ENCODE peak calls at places on chromosomes 7 and 10, in five cellular contexts. F is H9, H is mesenchymal stem cell, R is H1, T is trophoblast cell. B is an unnamed sample.

GRCh38 chr10:8853048-8853447 is 798.6 kb downstream of the GATA3 start:
- DNase-seq in F (no peak), H (no peak), R (no peak), T (no peak), B (no peak)

GRCh38 chr10:72370201-72370722 is 15.5 kb upstream of the DNAJB12 start:
- DNase-seq in F (no peak), H (no peak), R (no peak), T (no peak), B (no peak)

GRCh38 chr7:54689394-54690058 is 69.5 kb downstream of the SEC61G start:
- DNase-seq in F (no peak), H (no peak), R (no peak), T (no peak), B (no peak)

GRCh38 chr10:71302874-71303568 is 16.0 kb upstream of the SLC29A3 start:
- DNase-seq in F (no peak), H (peak), R (no peak), T (no peak), B (peak)

GRCh38 chr10:69486922-69487730 is 35.9 kb downstream of the TSPAN15 start:
- DNase-seq in F (no peak), H (peak), R (no peak), T (no peak), B (no peak)

GRCh38 chr7:70056363-70056762 is 458.1 kb downstream of the AUTS2 start:
- DNase-seq in F (no peak), H (no peak), R (no peak), T (no peak), B (no peak)

GRCh38 chr10:76311752-76312699 is 880.6 kb downstream of the LRMDA start:
- DNase-seq in F (peak), H (peak), R (no peak), T (no peak), B (no peak)

GRCh38 chr7:132041108-132041507 is 484.7 kb upstream of the PODXL start:
- DNase-seq in F (no peak), H (no peak), R (no peak), T (no peak), B (no peak)

GRCh38 chr10:132112611-132113010 is 46.9 kb downstream of the JAKMIP3 start:
- DNase-seq in F (no peak), H (no peak), R (no peak), T (no peak), B (no peak)

GRCh38 chr7:151012921-151013347 is 11.4 kb downstream of the ATG9B start:
- DNase-seq in F (peak), H (peak), R (no peak), T (peak), B (no peak)

GRCh38 chr10:118047363-118047719 is 600 bp upstream of the RAB11FIP2 start:
- DNase-seq in F (no peak), H (no peak), R (no peak), T (no peak), B (no peak)

GRCh38 chr7:29247232-29247961 is 52.8 kb downstream of the CHN2 start:
- DNase-seq in F (no peak), H (no peak), R (no peak), T (no peak), B (no peak)

GRCh38 chr7:69257592-69257991 is 340.7 kb upstream of the AUTS2 start:
- DNase-seq in F (no peak), H (no peak), R (no peak), T (no peak), B (no peak)

GRCh38 chr10:95567903-95568630 is 6.9 kb upstream of the SORBS1 start:
- DNase-seq in F (no peak), H (no peak), R (no peak), T (no peak), B (no peak)

GRCh38 chr10:62900829-62901571 is 84.8 kb upstream of the EGR2 start:
- DNase-seq in F (no peak), H (no peak), R (no peak), T (no peak), B (no peak)

GRCh38 chr7:31340603-31341002 is at the start of gene NEUROD6:
- DNase-seq in F (no peak), H (no peak), R (no peak), T (no peak), B (no peak)

GRCh38 chr10:97037365-97038361 is 148.1 kb downstream of the SLIT1 start:
- DNase-seq in F (peak), H (peak), R (peak), T (peak), B (peak)

GRCh38 chr10:34655286-34656170 is 159.6 kb downstream of the PARD3 start:
- DNase-seq in F (no peak), H (peak), R (peak), T (peak), B (peak)

GRCh38 chr10:129888784-129889616 is 75.1 kb downstream of the EBF3 start:
- DNase-seq in F (peak), H (peak), R (peak), T (no peak), B (peak)

GRCh38 chr7:140284062-140284461 is 107.3 kb upstream of the KDM7A start:
- DNase-seq in F (no peak), H (no peak), R (no peak), T (peak), B (no peak)

GRCh38 chr7:140281255-140281654 is 104.5 kb upstream of the KDM7A start:
- DNase-seq in F (no peak), H (no peak), R (no peak), T (no peak), B (no peak)

GRCh38 chr7:140281960-140282359 is 105.2 kb upstream of the KDM7A start:
- DNase-seq in F (no peak), H (no peak), R (no peak), T (no peak), B (no peak)

GRCh38 chr7:140285938-140286337 is 109.2 kb upstream of the KDM7A start:
- DNase-seq in F (no peak), H (no peak), R (no peak), T (no peak), B (no peak)

DNA sequence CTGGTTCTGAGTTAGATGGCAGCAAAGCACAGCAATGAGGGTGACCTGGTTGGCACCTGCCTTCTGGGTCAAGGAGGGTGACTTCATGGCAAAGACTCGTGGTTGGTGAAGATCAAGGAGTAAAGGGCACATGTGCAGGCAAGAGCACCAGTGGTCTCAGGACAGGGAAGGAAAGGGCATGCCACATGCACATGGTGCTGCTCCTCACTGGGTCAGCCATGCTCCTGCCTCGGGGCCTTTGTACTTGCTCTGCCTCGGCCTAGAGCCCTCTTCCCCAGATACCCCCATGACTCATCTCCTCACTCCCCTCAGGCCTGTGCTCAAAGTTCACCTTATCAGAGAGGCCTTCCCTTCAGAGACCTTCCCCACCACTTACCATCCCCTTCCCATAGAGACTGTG is 106.7 kb upstream of the KDM7A start:
- DNase-seq in F (no peak), H (no peak), R (no peak), T (no peak), B (no peak)
- H2BK12ac ChIP-seq in F (no peak), H (no peak), R (no peak), T (no peak), B (no peak)

GRCh38 chr10:27714349-27714748 is 31.3 kb downstream of the MKX start:
- DNase-seq in F (no peak), H (no peak), R (no peak), T (no peak), B (no peak)

GRCh38 chr10:27715505-27715904 is 30.1 kb downstream of the MKX start:
- DNase-seq in F (no peak), H (no peak), R (no peak), T (no peak), B (no peak)

GRCh38 chr10:27717191-27717590 is 28.4 kb downstream of the MKX start:
- DNase-seq in F (no peak), H (no peak), R (no peak), T (no peak), B (no peak)

GRCh38 chr10:27717851-27718250 is 27.8 kb downstream of the MKX start:
- DNase-seq in F (no peak), H (no peak), R (no peak), T (no peak), B (no peak)

DNA sequence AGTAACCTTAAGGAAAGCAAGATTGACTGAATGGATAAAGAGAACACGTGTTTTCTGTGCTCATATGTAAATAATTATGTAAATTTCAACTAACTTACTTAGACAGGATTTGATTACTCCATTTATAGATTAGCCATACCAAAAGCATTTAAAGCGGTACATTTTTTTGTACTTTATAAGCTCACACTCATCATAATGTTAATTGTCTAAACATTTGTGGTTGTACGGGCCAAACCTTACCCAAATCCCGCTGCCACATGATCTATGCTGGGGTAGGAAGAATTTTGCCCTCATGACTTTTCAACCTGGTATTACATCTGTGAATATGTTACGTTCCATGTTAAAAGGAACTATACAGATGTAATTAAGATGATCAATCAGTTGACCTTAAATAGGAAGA is 29.1 kb downstream of the MKX start:
- DNase-seq in F (no peak), H (no peak), R (no peak), T (no peak), B (no peak)
- H3K18ac ChIP-seq in F (no peak), H (no peak), R (no peak), T (no peak), B (no peak)

GRCh38 chr7:124267154-124267553 is 234.3 kb upstream of the TMEM229A start:
- DNase-seq in F (no peak), H (no peak), R (no peak), T (no peak), B (no peak)
- H4K8ac ChIP-seq in F (no peak), H (no peak), R (no peak), T (no peak), B (no peak)

DNA sequence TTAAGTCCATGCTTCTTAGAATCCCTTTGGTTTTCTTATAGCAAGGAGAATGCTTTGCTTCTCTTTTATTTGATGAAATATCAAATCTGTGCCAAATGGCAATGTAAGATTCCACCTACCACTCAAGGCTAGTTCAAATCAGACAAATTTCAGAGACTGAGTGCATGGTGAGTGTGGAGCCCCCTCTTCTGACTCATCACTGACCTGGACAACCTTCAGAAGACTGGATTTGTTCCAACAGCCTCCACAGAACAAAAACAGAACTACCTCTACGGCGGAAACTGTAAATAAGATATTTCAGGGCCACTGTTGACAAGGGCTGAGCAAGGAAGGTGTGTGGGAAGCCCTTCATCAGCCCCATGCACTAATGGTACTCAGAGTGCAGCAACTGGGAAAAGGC is 21.1 kb downstream of the NCAPG2 start:
- DNase-seq in F (no peak), H (peak), R (no peak), T (no peak), B (no peak)
- H2BK12ac ChIP-seq in F (no peak), H (no peak), R (no peak), T (no peak), B (no peak)

GRCh38 chr7:15236958-15237357 is 324.9 kb downstream of the AGMO start:
- DNase-seq in F (no peak), H (peak), R (no peak), T (no peak), B (no peak)
- H3K18ac ChIP-seq in F (no peak), H (no peak), R (no peak), T (no peak), B (no peak)

GRCh38 chr7:138000081-138000701 is 1.7 kb downstream of the CREB3L2 start:
- DNase-seq in F (peak), H (peak), R (no peak), T (peak), B (peak)
- H4K8ac ChIP-seq in F (no peak), H (no peak), R (no peak), T (peak), B (no peak)

GRCh38 chr7:99311702-99312101 is 14.0 kb upstream of the ARPC1A start:
- DNase-seq in F (no peak), H (no peak), R (no peak), T (no peak), B (no peak)
- H2BK12ac ChIP-seq in F (no peak), H (no peak), R (no peak), T (no peak), B (no peak)

DNA sequence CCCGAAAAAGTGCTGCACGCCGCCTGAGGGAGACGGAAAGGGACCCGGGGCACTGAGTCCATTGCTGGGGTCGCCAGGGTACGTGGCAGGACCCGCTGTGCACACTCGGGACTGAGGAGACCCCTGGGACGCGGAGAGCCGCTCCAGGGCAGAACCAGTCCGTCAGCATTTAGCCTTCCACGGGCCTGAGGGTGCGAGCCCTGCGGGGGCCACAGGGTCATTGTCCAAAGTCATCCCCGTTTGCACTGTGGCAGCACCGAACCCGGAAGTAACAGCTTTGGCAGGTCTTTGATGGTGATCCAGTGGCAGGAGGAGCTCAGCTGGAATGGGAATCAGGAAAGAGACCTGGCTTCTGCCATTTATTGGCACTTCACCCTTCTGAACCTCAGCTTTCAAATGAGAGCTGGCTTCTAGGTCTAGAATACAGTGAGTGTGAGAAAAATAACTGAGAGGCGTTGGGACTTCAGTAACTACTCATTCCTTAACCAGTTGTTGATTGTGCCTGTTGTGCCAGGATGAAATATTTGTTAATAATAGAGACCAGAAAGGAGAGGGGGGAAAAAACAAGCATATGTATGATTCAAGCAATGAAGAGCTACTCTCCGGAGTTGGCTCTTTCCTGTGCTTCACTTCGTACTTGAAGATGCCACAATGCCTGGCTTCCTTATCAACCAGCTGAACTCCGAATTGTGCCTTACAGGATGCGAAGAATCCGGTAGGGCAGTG is 792 bp upstream of the ARHGAP12 start:
- DNase-seq in F (peak), H (peak), R (no peak), T (peak), B (peak)
- H3K18ac ChIP-seq in F (no peak), H (peak), R (no peak), T (peak), B (peak)